ENCODE peak calls at places on chromosome 21, in six cellular contexts. Z is A673, H is breast epithelium, C is neural progenitor cell, I is AG10803, G is nephron progenitor cell. A is an unnamed sample.
A peak's percentile ranks its signal among the peaks of the same experiment; 100 is the strongest.

GRCh38 chr21:15514073-15514946 is 215.5 kb upstream of the USP25 start:
- DNase-seq in Z (no peak), H (no peak), C (no peak), I (no peak), G (no peak), A (no peak)

GRCh38 chr21:26966978-26967913 is at the start of gene ADAMTS5:
- DNase-seq in Z (peak; percentile 50), H (peak; percentile 40), C (peak; percentile 68), I (peak; percentile 94), G (peak; percentile 64), A (no peak)

GRCh38 chr21:27268290-27268689 is 301.4 kb upstream of the ADAMTS5 start:
- DNase-seq in Z (no peak), H (no peak), C (no peak), I (peak; percentile 65), G (no peak), A (no peak)

GRCh38 chr21:42518216-42518615 is 4.6 kb downstream of the SLC37A1 start:
- DNase-seq in Z (no peak), H (peak; percentile 43), C (no peak), I (peak; percentile 9), G (no peak), A (no peak)

GRCh38 chr21:29164330-29164942 is 34.0 kb downstream of the MAP3K7CL start:
- DNase-seq in Z (peak; percentile 88), H (no peak), C (peak; percentile 44), I (peak; percentile 81), G (no peak), A (no peak)

GRCh38 chr21:45183852-45184251 is 103.8 kb downstream of the POFUT2 start:
- DNase-seq in Z (no peak), H (no peak), C (no peak), I (no peak), G (no peak), A (no peak)

GRCh38 chr21:28207776-28208175 is 784.9 kb downstream of the LTN1 start:
- DNase-seq in Z (peak; percentile 88), H (no peak), C (no peak), I (peak; percentile 83), G (no peak), A (peak; percentile 97)

GRCh38 chr21:45975017-45975595 is 6.5 kb upstream of the COL6A1 start:
- DNase-seq in Z (no peak), H (no peak), C (peak; percentile 56), I (no peak), G (peak; percentile 47), A (no peak)

GRCh38 chr21:46605759-46606426 is 1.0 kb upstream of the S100B start:
- DNase-seq in Z (no peak), H (no peak), C (no peak), I (no peak), G (no peak), A (no peak)

GRCh38 chr21:25742900-25743299 is 8.1 kb downstream of the GABPA start:
- DNase-seq in Z (no peak), H (no peak), C (no peak), I (no peak), G (no peak), A (no peak)

GRCh38 chr21:21101911-21102310 is 103.7 kb downstream of the NCAM2 start:
- DNase-seq in Z (peak; percentile 74), H (no peak), C (peak; percentile 57), I (peak; percentile 39), G (peak; percentile 26), A (no peak)

GRCh38 chr21:36489103-36489785 is 9.3 kb upstream of the CLDN14 start:
- DNase-seq in Z (peak; percentile 28), H (no peak), C (no peak), I (no peak), G (no peak), A (no peak)

GRCh38 chr21:34630536-34631143 is 15.7 kb upstream of the RCAN1 start:
- DNase-seq in Z (peak; percentile 68), H (no peak), C (peak; percentile 63), I (peak; percentile 53), G (peak; percentile 25), A (no peak)

A was measured in SK-N-MC.